ENCODE peak calls at places on chromosomes 3 and 15, in four cellular contexts. One of them, this sample, is unnamed.

GRCh38 chr15:59689626-59690236 is 611 bp upstream of the BNIP2 start:
- DNase-seq in GM12865: peak; percentile 80
- DNase-seq in lower leg skin: peak; percentile 98
- DNase-seq in heart right ventricle: peak; percentile 82
- DNase-seq in this sample: no peak

GRCh38 chr15:83323296-83323711 is 38.8 kb upstream of the BNC1 start:
- DNase-seq in GM12865: no peak
- DNase-seq in lower leg skin: no peak
- DNase-seq in heart right ventricle: no peak
- DNase-seq in this sample: no peak

GRCh38 chr3:123636431-123636841 is 51.6 kb upstream of the HACD2 start:
- DNase-seq in GM12865: no peak
- DNase-seq in lower leg skin: no peak
- DNase-seq in heart right ventricle: no peak
- DNase-seq in this sample: no peak

GRCh38 chr15:40110866-40111550 is 2.3 kb upstream of the BMF start:
- DNase-seq in GM12865: no peak
- DNase-seq in lower leg skin: peak; percentile 68
- DNase-seq in heart right ventricle: no peak
- DNase-seq in this sample: no peak

GRCh38 chr15:67708500-67708899 is 116.8 kb upstream of the SKOR1 start:
- DNase-seq in GM12865: no peak
- DNase-seq in lower leg skin: no peak
- DNase-seq in heart right ventricle: no peak
- DNase-seq in this sample: no peak

GRCh38 chr3:126102011-126102410 is 18.1 kb upstream of the SLC41A3 start:
- DNase-seq in GM12865: no peak
- DNase-seq in lower leg skin: peak; percentile 83
- DNase-seq in heart right ventricle: no peak
- DNase-seq in this sample: no peak

GRCh38 chr3:152333928-152334327 is 65.2 kb downstream of the MBNL1 start:
- DNase-seq in GM12865: no peak
- DNase-seq in lower leg skin: no peak
- DNase-seq in heart right ventricle: no peak
- DNase-seq in this sample: no peak

GRCh38 chr3:161413127-161413854 is 42.0 kb upstream of the SPTSSB start:
- DNase-seq in GM12865: no peak
- DNase-seq in lower leg skin: peak; percentile 87
- DNase-seq in heart right ventricle: peak; percentile 54
- DNase-seq in this sample: no peak

GRCh38 chr15:40050788-40051615 is 12.0 kb upstream of the SRP14 start:
- DNase-seq in GM12865: no peak
- DNase-seq in lower leg skin: no peak
- DNase-seq in heart right ventricle: no peak
- DNase-seq in this sample: no peak

GRCh38 chr3:134791992-134792391 is 3.1 kb upstream of the EPHB1 start:
- DNase-seq in GM12865: no peak
- DNase-seq in lower leg skin: no peak
- DNase-seq in heart right ventricle: no peak
- DNase-seq in this sample: no peak

GRCh38 chr3:177362646-177363045 is 165.4 kb upstream of the TBL1XR1 start:
- DNase-seq in GM12865: no peak
- DNase-seq in lower leg skin: no peak
- DNase-seq in heart right ventricle: no peak
- DNase-seq in this sample: no peak

GRCh38 chr3:177358968-177359600 is 161.8 kb upstream of the TBL1XR1 start:
- DNase-seq in GM12865: peak; percentile 76
- DNase-seq in lower leg skin: peak; percentile 90
- DNase-seq in heart right ventricle: peak; percentile 45
- DNase-seq in this sample: no peak

GRCh38 chr3:177359601-177360357 is 162.5 kb upstream of the TBL1XR1 start:
- DNase-seq in GM12865: peak; percentile 98
- DNase-seq in lower leg skin: peak; percentile 99
- DNase-seq in heart right ventricle: peak; percentile 96
- DNase-seq in this sample: peak; percentile 96

GRCh38 chr3:177364236-177364635 is 167.0 kb upstream of the TBL1XR1 start:
- DNase-seq in GM12865: no peak
- DNase-seq in lower leg skin: no peak
- DNase-seq in heart right ventricle: no peak
- DNase-seq in this sample: no peak

DNA sequence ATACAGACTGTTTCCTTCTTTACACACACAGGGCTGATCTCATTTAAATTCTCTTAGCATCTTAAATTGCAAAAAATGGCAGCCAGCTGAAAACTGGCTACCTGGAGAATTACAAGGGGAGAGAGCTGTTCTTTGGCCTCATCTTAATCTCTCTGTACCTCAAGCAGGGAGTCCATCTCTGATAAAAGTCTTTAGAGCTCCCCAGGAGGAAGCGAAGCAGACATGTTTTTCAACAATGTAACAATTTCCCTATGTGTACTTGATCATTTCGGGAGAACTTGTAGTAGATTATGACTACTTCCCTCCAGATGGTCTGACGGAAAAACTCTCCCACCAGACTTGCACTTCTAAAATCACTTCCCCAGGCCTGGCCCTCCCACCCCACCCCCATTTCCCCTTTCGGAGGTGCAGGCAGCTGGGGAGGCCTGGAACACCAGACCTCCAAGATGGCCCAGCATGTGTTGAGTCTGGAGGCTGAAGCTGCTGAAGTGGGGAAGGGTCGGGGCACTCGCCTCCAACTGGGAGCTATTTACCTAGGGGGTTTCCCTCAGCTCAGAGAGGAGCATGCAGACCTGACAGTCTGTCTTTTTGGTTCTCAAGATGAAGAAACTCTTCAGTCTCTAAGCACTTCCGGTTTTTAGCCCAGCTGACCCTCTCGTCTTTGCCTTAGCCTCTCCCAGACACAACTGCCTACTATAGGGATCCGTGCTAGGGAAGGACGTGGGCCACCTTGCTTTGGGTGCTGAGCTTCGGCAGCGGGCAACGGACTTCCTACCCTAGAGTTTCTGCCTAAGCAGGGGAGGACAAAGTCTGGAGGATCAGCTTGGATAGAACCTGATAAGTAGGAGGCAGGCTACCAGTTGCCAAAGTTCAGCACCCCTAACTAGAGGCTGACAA is 164.0 kb upstream of the TBL1XR1 start:
- DNase-seq in GM12865: peak; percentile 36
- DNase-seq in lower leg skin: no peak
- DNase-seq in heart right ventricle: no peak
- DNase-seq in this sample: no peak
- TF ChIP-seq CTCF in GM12865: no peak
- TF ChIP-seq CTCF in lower leg skin: no peak
- TF ChIP-seq CTCF in heart right ventricle: no peak
- TF ChIP-seq CTCF in this sample: no peak

GRCh38 chr15:75452968-75453702 is 1.6 kb upstream of the SIN3A start:
- DNase-seq in GM12865: peak; percentile 74
- DNase-seq in lower leg skin: peak; percentile 91
- DNase-seq in heart right ventricle: peak; percentile 45
- DNase-seq in this sample: peak; percentile 95
- TF ChIP-seq CTCF in GM12865: peak; percentile 34
- TF ChIP-seq CTCF in lower leg skin: no peak
- TF ChIP-seq CTCF in heart right ventricle: no peak
- TF ChIP-seq CTCF in this sample: peak; percentile 65

GRCh38 chr15:80779658-80780415 is 667 bp downstream of the CEMIP start:
- DNase-seq in GM12865: no peak
- DNase-seq in lower leg skin: no peak
- DNase-seq in heart right ventricle: peak; percentile 11
- DNase-seq in this sample: no peak
- TF ChIP-seq CTCF in GM12865: no peak
- TF ChIP-seq CTCF in lower leg skin: no peak
- TF ChIP-seq CTCF in heart right ventricle: no peak
- TF ChIP-seq CTCF in this sample: no peak

GRCh38 chr15:22989576-22990477 is 9.7 kb upstream of the CYFIP1 start:
- DNase-seq in GM12865: no peak
- DNase-seq in lower leg skin: peak; percentile 52
- DNase-seq in heart right ventricle: no peak
- DNase-seq in this sample: no peak
- TF ChIP-seq CTCF in GM12865: no peak
- TF ChIP-seq CTCF in lower leg skin: no peak
- TF ChIP-seq CTCF in heart right ventricle: no peak
- TF ChIP-seq CTCF in this sample: no peak

This sample was measured in chondrocyte.